ENCODE peak calls at places on chromosomes 6 and 20, in ten cellular contexts. E, D, J, A, W, R, B, P, I and Q are unnamed samples.

GRCh38 chr20:63889241-63890200 is 5.4 kb upstream of the DNAJC5 start:
- DNase-seq in E (peak; percentile 62), D (peak; percentile 63), J (no peak), A (no peak), W (no peak), R (no peak), B (no peak), P (no peak), I (no peak), Q (peak; percentile 94)

GRCh38 chr6:61809004-61809595 is 476.9 kb downstream of the KHDRBS2 start:
- DNase-seq in E (no peak), D (peak; percentile 39), J (no peak), A (no peak), W (no peak), R (peak; percentile 1), B (no peak), P (peak; percentile 26), I (peak; percentile 1), Q (peak; percentile 40)

GRCh38 chr20:56995635-56996075 is 270.8 kb downstream of the BMP7 start:
- DNase-seq in E (no peak), D (peak; percentile 72), J (peak; percentile 20), A (no peak), W (no peak), R (no peak), B (no peak), P (peak; percentile 51), I (no peak), Q (peak; percentile 9)

GRCh38 chr6:1554881-1555569 is 54.7 kb upstream of the FOXC1 start:
- DNase-seq in E (peak; percentile 47), D (peak; percentile 46), J (peak; percentile 22), A (peak; percentile 91), W (no peak), R (peak; percentile 53), B (peak; percentile 88), P (peak; percentile 72), I (peak; percentile 62), Q (peak; percentile 50)

GRCh38 chr6:56292505-56293181 is 45.3 kb upstream of the COL21A1 start:
- DNase-seq in E (no peak), D (peak; percentile 79), J (peak; percentile 40), A (no peak), W (no peak), R (peak; percentile 71), B (no peak), P (peak; percentile 76), I (peak; percentile 82), Q (peak; percentile 71)

GRCh38 chr6:109292983-109293586 is 89.2 kb downstream of the CD164 start:
- DNase-seq in E (no peak), D (peak; percentile 60), J (no peak), A (no peak), W (no peak), R (no peak), B (no peak), P (no peak), I (no peak), Q (peak; percentile 63)

GRCh38 chr20:10718671-10719070 is 44.9 kb upstream of the JAG1 start:
- DNase-seq in E (no peak), D (no peak), J (no peak), A (no peak), W (no peak), R (no peak), B (no peak), P (no peak), I (no peak), Q (no peak)

GRCh38 chr20:63700199-63701050 is 4.0 kb downstream of the TNFRSF6B start:
- DNase-seq in E (no peak), D (no peak), J (peak; percentile 33), A (peak; percentile 43), W (no peak), R (no peak), B (no peak), P (no peak), I (no peak), Q (no peak)

DNA sequence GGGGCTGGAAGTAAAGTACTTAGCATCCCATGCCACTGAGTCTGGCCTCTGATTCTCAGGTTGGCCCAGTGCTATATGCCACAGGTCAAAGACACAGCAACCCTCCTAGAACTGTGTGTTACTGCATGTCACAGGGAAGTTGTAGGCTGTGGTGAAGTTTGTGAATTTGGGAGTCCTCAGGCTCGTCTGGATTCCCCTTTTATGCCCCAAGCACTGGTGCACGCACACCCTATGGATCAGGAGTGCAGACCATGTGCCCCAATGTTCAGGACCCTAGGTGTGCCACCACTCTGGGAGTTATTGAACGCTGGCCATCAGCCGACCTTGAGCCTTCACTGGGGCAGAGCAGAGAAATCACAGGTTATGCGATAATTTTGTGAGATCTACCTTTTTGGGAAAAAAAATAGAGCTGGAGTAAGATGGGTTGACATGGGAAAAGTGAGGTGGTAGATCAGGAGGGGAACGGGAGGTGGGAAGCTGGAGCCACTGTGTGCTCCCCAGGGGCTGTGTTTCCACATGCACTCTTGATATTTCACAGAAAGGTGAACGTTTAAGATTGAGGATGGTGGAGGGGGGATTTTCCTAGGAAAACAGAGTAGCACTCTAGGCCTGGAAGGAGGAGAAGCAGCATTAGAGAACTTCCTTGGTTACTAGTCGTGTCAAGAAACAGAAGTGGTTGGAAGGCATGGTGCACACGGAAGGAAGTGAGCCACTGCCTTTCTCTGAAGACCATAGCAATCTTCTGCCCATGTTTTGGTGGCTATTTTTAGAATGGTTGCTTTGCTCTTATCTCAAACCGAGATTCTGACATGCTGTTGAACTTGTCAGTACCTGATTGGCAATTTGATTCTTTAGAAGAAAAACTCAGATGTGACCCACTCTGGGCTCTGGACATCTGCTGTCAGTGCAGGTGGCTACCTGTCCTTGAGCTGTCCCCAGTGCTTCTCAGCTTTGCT is 44.1 kb downstream of the DUSP22 start:
- DNase-seq in E (no peak), D (no peak), J (no peak), A (no peak), W (peak; percentile 88), R (no peak), B (no peak), P (no peak), I (no peak), Q (no peak)
- H3K4me3 ChIP-seq in E (no peak overlapping the region), D (no peak overlapping the region), J (no peak overlapping the region), A (no peak overlapping the region), W (peak overlapping the region; percentile 11), R (no peak overlapping the region), B (no peak overlapping the region), P (no peak overlapping the region), I (no peak overlapping the region), Q (no peak overlapping the region)

GRCh38 chr6:150664091-150664490 is 64.4 kb downstream of the PLEKHG1 start:
- DNase-seq in E (no peak), D (no peak), J (no peak), A (no peak), W (no peak), R (no peak), B (no peak), P (no peak), I (no peak), Q (no peak)

GRCh38 chr6:150668882-150669476 is 69.3 kb downstream of the PLEKHG1 start:
- DNase-seq in E (no peak), D (no peak), J (no peak), A (no peak), W (no peak), R (no peak), B (no peak), P (no peak), I (no peak), Q (no peak)

GRCh38 chr6:150670311-150670710 is 70.6 kb downstream of the PLEKHG1 start:
- DNase-seq in E (no peak), D (no peak), J (no peak), A (no peak), W (no peak), R (no peak), B (no peak), P (no peak), I (no peak), Q (no peak)

GRCh38 chr6:150666071-150666470 is 66.4 kb downstream of the PLEKHG1 start:
- DNase-seq in E (no peak), D (no peak), J (no peak), A (no peak), W (no peak), R (no peak), B (no peak), P (no peak), I (peak; percentile 72), Q (no peak)

GRCh38 chr6:150667977-150668716 is 68.5 kb downstream of the PLEKHG1 start:
- DNase-seq in E (peak; percentile 89), D (peak; percentile 69), J (no peak), A (peak; percentile 93), W (no peak), R (peak; percentile 82), B (peak; percentile 83), P (peak; percentile 90), I (peak; percentile 85), Q (peak; percentile 94)
- TF ChIP-seq CTCF in E (no peak), D (no peak), J (no peak), A (no peak), W (no peak), R (peak; percentile 49), B (peak; percentile 23), P (peak; percentile 47), I (peak; percentile 43), Q (peak; percentile 40)

GRCh38 chr6:3229566-3230274 is 2.3 kb upstream of the TUBB2B start:
- DNase-seq in E (no peak), D (no peak), J (peak; percentile 54), A (no peak), W (no peak), R (no peak), B (no peak), P (peak; percentile 54), I (no peak), Q (no peak)

GRCh38 chr6:3228791-3229565 is 1.5 kb upstream of the TUBB2B start:
- DNase-seq in E (no peak), D (no peak), J (peak; percentile 29), A (no peak), W (no peak), R (no peak), B (no peak), P (peak; percentile 49), I (no peak), Q (no peak)

GRCh38 chr6:3232017-3232838 is 4.8 kb upstream of the TUBB2B start:
- DNase-seq in E (no peak), D (no peak), J (peak; percentile 49), A (no peak), W (no peak), R (no peak), B (no peak), P (no peak), I (no peak), Q (no peak)

GRCh38 chr6:3231213-3232016 is 4.0 kb upstream of the TUBB2B start:
- DNase-seq in E (peak; percentile 73), D (peak; percentile 70), J (peak; percentile 91), A (peak; percentile 63), W (no peak), R (peak; percentile 75), B (no peak), P (peak; percentile 96), I (peak; percentile 78), Q (peak; percentile 52)

GRCh38 chr6:3230275-3231212 is 3.1 kb upstream of the TUBB2B start:
- DNase-seq in E (no peak), D (no peak), J (peak; percentile 72), A (no peak), W (no peak), R (peak; percentile 21), B (no peak), P (peak; percentile 63), I (no peak), Q (no peak)
- H3K4me3 ChIP-seq in E (peak overlapping the region; percentile 41), D (peak overlapping the region; percentile 83), J (peak overlapping the region; percentile 94), A (peak overlapping the region; percentile 52), W (peak overlapping the region; percentile 47), R (peak overlapping the region; percentile 69), B (peak overlapping the region; percentile 55), P (peak overlapping the region; percentile 19), I (peak overlapping the region; percentile 52), Q (peak overlapping the region; percentile 46)

DNA sequence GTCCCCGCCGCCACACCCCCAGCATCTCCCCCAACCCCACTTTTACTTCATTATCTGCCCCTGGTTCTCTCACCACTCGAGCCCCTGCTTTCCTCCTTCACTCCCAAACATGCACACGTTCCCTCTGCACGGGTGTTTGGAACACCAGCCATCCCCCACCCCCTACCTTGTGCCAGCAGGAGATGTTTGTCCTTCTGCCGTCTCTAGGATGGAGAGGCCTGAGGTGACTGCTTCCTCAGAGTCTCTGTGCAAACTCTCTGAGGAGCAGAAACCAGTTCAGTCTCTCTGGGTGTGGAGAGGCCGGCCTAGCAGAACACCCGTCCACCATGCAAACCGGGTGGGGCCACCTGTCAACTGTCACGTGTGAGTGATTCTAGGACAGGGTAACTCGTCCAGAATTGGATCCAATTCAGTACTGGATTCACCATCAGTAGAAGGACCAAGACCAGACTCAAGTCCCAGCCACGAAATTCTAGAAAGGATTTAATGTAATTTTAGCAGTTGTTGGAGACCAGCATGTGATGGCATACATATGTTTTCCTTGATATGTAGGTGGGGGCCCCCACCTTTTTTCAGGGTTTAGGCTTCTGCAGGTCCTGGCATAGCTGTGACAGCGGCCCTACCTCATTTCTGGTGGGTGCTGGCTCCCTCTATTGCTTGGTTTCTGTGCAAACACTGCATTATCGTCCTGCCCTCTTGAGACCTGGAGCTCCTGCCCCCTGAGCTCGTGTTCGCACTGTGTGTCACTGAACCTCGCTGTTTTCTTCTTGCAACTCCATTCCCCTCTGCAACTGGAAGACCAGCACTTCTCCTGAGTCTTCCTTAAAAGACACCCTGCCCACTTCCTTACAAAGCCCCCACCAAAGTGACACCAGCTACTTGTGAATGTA is at the start of gene RAET1E:
- DNase-seq in E (no peak), D (no peak), J (no peak), A (peak; percentile 31), W (no peak), R (no peak), B (no peak), P (no peak), I (no peak), Q (peak; percentile 39)
- TF ChIP-seq CTCF in E (no peak), D (peak; percentile 13), J (peak; percentile 27), A (no peak), W (no peak), R (peak; percentile 11), B (no peak), P (peak; percentile 3), I (no peak), Q (no peak)